ENCODE peak calls at places on chromosomes 13 and 19, in six cellular contexts. One of them, this sample, is unnamed.

GRCh38 chr13:95564948-95565347 is 12.4 kb downstream of the CLDN10 start:
- DNase-seq in fibroblast of lung: peak; percentile 57
- DNase-seq in BJ: peak; percentile 10
- DNase-seq in mesendoderm: no peak
- DNase-seq in tibial artery: no peak
- DNase-seq in left ventricle myocardium inferior: no peak
- DNase-seq in this sample: no peak

GRCh38 chr13:29490561-29490960 is 104.9 kb downstream of the SLC7A1 start:
- DNase-seq in fibroblast of lung: no peak
- DNase-seq in BJ: no peak
- DNase-seq in mesendoderm: no peak
- DNase-seq in tibial artery: no peak
- DNase-seq in left ventricle myocardium inferior: no peak
- DNase-seq in this sample: no peak

GRCh38 chr13:44795176-44795575 is 194.1 kb downstream of the NUFIP1 start:
- DNase-seq in fibroblast of lung: no peak
- DNase-seq in BJ: no peak
- DNase-seq in mesendoderm: no peak
- DNase-seq in tibial artery: no peak
- DNase-seq in left ventricle myocardium inferior: no peak
- DNase-seq in this sample: no peak

GRCh38 chr19:53849237-53849676 is 18.4 kb upstream of the MYADM start:
- DNase-seq in fibroblast of lung: peak; percentile 50
- DNase-seq in BJ: peak; percentile 74
- DNase-seq in mesendoderm: no peak
- DNase-seq in tibial artery: no peak
- DNase-seq in left ventricle myocardium inferior: no peak
- DNase-seq in this sample: no peak

GRCh38 chr13:101398920-101399319 is 17.4 kb downstream of the NALCN start:
- DNase-seq in fibroblast of lung: peak; percentile 26
- DNase-seq in BJ: no peak
- DNase-seq in mesendoderm: no peak
- DNase-seq in tibial artery: no peak
- DNase-seq in left ventricle myocardium inferior: no peak
- DNase-seq in this sample: no peak

GRCh38 chr13:29569253-29570057 is 26.0 kb downstream of the SLC7A1 start:
- DNase-seq in fibroblast of lung: no peak
- DNase-seq in BJ: no peak
- DNase-seq in mesendoderm: no peak
- DNase-seq in tibial artery: no peak
- DNase-seq in left ventricle myocardium inferior: no peak
- DNase-seq in this sample: no peak

GRCh38 chr19:5966215-5966614 is 11.7 kb downstream of the RANBP3 start:
- DNase-seq in fibroblast of lung: peak; percentile 88
- DNase-seq in BJ: no peak
- DNase-seq in mesendoderm: no peak
- DNase-seq in tibial artery: no peak
- DNase-seq in left ventricle myocardium inferior: no peak
- DNase-seq in this sample: peak; percentile 31

GRCh38 chr13:37617162-37617561 is 18.6 kb upstream of the POSTN start:
- DNase-seq in fibroblast of lung: peak; percentile 42
- DNase-seq in BJ: peak; percentile 75
- DNase-seq in mesendoderm: peak; percentile 90
- DNase-seq in tibial artery: no peak
- DNase-seq in left ventricle myocardium inferior: no peak
- DNase-seq in this sample: no peak

GRCh38 chr19:19120308-19121156 is 17.7 kb downstream of the TMEM161A start:
- DNase-seq in fibroblast of lung: peak; percentile 81
- DNase-seq in BJ: no peak
- DNase-seq in mesendoderm: peak; percentile 99
- DNase-seq in tibial artery: no peak
- DNase-seq in left ventricle myocardium inferior: no peak
- DNase-seq in this sample: peak; percentile 99

GRCh38 chr19:48176226-48176625 is 5.7 kb downstream of the ZSWIM9 start:
- DNase-seq in fibroblast of lung: no peak
- DNase-seq in BJ: no peak
- DNase-seq in mesendoderm: no peak
- DNase-seq in tibial artery: no peak
- DNase-seq in left ventricle myocardium inferior: no peak
- DNase-seq in this sample: no peak

GRCh38 chr13:32840113-32840512 is 176.1 kb upstream of the KL start:
- DNase-seq in fibroblast of lung: no peak
- DNase-seq in BJ: no peak
- DNase-seq in mesendoderm: no peak
- DNase-seq in tibial artery: no peak
- DNase-seq in left ventricle myocardium inferior: no peak
- DNase-seq in this sample: no peak

GRCh38 chr19:34044011-34044410 is 128.3 kb upstream of the LSM14A start:
- DNase-seq in fibroblast of lung: no peak
- DNase-seq in BJ: no peak
- DNase-seq in mesendoderm: peak; percentile 79
- DNase-seq in tibial artery: no peak
- DNase-seq in left ventricle myocardium inferior: no peak
- DNase-seq in this sample: no peak

DNA sequence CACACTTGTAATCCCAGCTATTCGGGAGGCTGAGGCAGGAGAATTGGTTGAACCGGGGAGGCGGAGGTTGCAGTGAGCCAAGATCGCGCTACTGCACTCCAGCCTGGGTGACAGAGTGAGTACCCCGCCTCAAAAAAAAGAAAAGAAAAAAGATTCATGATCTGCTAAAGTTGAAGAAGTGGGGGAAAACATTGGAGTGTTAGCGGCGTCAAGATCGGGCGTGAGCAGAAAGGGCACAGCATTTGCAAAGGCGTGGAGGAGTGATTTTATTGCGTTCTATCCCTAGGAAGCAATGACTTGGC is 874 bp upstream of the DNM2 start:
- DNase-seq in fibroblast of lung: no peak
- DNase-seq in BJ: no peak
- DNase-seq in mesendoderm: no peak
- DNase-seq in tibial artery: no peak
- DNase-seq in left ventricle myocardium inferior: no peak
- DNase-seq in this sample: no peak
- H3K4me3 ChIP-seq in fibroblast of lung: no peak overlapping the region
- H3K4me3 ChIP-seq in BJ: no peak overlapping the region
- H3K4me3 ChIP-seq in mesendoderm: no peak overlapping the region
- H3K4me3 ChIP-seq in tibial artery: peak overlapping the region; percentile 27
- H3K4me3 ChIP-seq in left ventricle myocardium inferior: peak overlapping the region; percentile 51
- H3K4me3 ChIP-seq in this sample: peak overlapping the region; percentile 18

DNA sequence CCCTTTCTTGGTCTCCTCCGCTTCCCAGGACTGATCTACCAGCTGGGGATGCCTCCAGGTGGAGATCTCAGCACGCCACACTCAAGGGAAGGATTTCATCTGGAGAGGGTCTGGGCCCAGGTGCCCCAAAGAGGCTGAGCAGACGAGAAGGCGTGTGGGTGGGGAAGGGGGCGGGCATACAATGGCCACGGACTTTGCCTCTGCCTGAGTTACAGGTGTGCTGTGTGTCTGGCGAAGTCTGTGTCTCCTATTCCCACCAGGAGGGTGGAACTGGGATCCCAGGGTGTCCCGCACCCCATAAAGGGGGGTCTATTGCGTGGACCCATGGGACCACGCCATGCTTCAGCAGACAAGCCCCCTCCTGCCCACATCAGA is 3.6 kb downstream of the TLE2 start:
- DNase-seq in fibroblast of lung: no peak
- DNase-seq in BJ: no peak
- DNase-seq in mesendoderm: no peak
- DNase-seq in tibial artery: no peak
- DNase-seq in left ventricle myocardium inferior: no peak
- DNase-seq in this sample: no peak
- H3K27me3 ChIP-seq in fibroblast of lung: peaks cover 15% of the 10 kb centered on the region
- H3K27me3 ChIP-seq in BJ: peaks cover 31% of the 10 kb centered on the region
- H3K27me3 ChIP-seq in mesendoderm: peaks cover 11% of the 10 kb centered on the region
- H3K27me3 ChIP-seq in tibial artery: peaks cover 56% of the 10 kb centered on the region
- H3K27me3 ChIP-seq in left ventricle myocardium inferior: no peaks in the 10 kb centered on the region
- H3K27me3 ChIP-seq in this sample: peaks cover 34% of the 10 kb centered on the region

DNA sequence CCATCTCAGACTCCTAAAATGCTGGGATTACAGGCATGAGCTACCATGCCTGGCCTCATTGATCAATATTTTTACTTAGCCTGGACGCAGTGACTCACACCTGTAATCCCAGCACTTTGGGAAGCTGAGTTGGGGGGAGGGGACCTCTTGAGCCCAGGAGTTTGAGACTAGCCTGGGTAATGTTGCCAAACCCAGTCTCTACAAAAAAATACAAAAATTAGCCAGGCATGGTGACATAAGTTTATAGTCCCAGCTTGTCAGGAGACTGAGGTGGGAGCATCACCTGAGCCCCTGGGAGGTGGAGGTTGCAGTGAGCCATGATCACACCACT is 1.9 kb downstream of the SAE1 start:
- DNase-seq in fibroblast of lung: no peak
- DNase-seq in BJ: no peak
- DNase-seq in mesendoderm: no peak
- DNase-seq in tibial artery: no peak
- DNase-seq in left ventricle myocardium inferior: no peak
- DNase-seq in this sample: no peak
- H3K4me3 ChIP-seq in fibroblast of lung: no peak overlapping the region
- H3K4me3 ChIP-seq in BJ: no peak overlapping the region
- H3K4me3 ChIP-seq in mesendoderm: no peak overlapping the region
- H3K4me3 ChIP-seq in tibial artery: no peak overlapping the region
- H3K4me3 ChIP-seq in left ventricle myocardium inferior: no peak overlapping the region
- H3K4me3 ChIP-seq in this sample: no peak overlapping the region

GRCh38 chr19:41194157-41194552 is 1.1 kb downstream of the CYP2S1 start:
- DNase-seq in fibroblast of lung: no peak
- DNase-seq in BJ: no peak
- DNase-seq in mesendoderm: no peak
- DNase-seq in tibial artery: no peak
- DNase-seq in left ventricle myocardium inferior: no peak
- DNase-seq in this sample: peak; percentile 62

GRCh38 chr19:41192574-41193419 is at the start of gene CYP2S1:
- DNase-seq in fibroblast of lung: peak; percentile 14
- DNase-seq in BJ: no peak
- DNase-seq in mesendoderm: peak; percentile 87
- DNase-seq in tibial artery: no peak
- DNase-seq in left ventricle myocardium inferior: no peak
- DNase-seq in this sample: peak; percentile 95

GRCh38 chr19:41193420-41194156 is 569 bp downstream of the CYP2S1 start:
- DNase-seq in fibroblast of lung: no peak
- DNase-seq in BJ: no peak
- DNase-seq in mesendoderm: no peak
- DNase-seq in tibial artery: no peak
- DNase-seq in left ventricle myocardium inferior: no peak
- DNase-seq in this sample: peak; percentile 75

GRCh38 chr19:41198559-41198958 is 5.5 kb downstream of the CYP2S1 start:
- DNase-seq in fibroblast of lung: no peak
- DNase-seq in BJ: no peak
- DNase-seq in mesendoderm: no peak
- DNase-seq in tibial artery: no peak
- DNase-seq in left ventricle myocardium inferior: no peak
- DNase-seq in this sample: peak; percentile 37

DNA sequence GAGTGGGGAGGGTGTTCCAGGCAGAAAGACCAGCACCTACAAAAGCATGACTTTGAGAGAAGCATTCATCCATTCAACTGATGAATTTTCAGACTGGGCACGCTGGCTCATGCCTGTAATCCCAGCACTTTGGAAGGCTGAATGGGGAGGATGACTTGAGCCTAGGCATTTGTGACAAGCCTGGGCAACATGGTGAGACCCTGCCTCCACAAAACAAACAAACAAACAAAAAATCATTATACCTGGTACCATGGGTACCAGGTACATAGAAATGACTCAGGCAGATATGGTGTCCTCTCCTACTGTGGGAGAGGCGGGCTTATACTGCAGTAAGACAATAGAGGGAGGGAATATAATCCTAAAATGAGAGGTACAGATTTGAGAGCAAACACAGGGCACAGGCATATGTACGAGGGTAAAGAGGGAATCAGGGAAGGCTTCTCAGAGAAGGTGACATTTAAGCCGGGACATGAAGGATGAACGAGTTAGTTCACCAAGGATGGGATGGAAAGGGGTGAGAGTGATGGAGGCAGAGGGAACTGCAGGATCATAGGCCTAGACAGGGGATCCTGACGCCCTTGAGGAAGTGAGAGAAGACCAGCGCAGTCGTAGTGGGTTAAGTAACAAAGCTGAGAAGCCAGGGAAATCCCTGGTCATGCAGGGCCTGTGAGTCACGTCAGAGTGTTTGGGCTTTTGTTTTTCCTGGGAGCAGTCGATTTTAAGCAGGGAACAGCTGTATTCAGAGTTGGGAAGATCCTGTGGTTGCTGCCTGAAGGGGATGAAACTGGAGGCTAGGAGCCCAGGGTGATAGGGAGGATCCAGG is 2.9 kb downstream of the CYP2S1 start:
- DNase-seq in fibroblast of lung: peak; percentile 36
- DNase-seq in BJ: no peak
- DNase-seq in mesendoderm: no peak
- DNase-seq in tibial artery: no peak
- DNase-seq in left ventricle myocardium inferior: no peak
- DNase-seq in this sample: no peak
- H3K27me3 ChIP-seq in fibroblast of lung: no peaks in the 10 kb centered on the region
- H3K27me3 ChIP-seq in BJ: peaks cover 5% of the 10 kb centered on the region
- H3K27me3 ChIP-seq in mesendoderm: no peaks in the 10 kb centered on the region
- H3K27me3 ChIP-seq in tibial artery: peaks cover 44% of the 10 kb centered on the region
- H3K27me3 ChIP-seq in left ventricle myocardium inferior: peaks cover 93% of the 10 kb centered on the region
- H3K27me3 ChIP-seq in this sample: no peaks in the 10 kb centered on the region

This sample was measured in H7.